ENCODE peak calls at places on chromosomes 13 and 19, in seven cellular contexts. O is CD8-positive, alpha-beta T cell; Q is cardiac fibroblast; V is type B pancreatic cell; I is BE2C; X is fibroblast of lung; Z is neural crest cell. P is an unnamed sample.

GRCh38 chr19:12194827-12195500 is 32.1 kb downstream of the ZNF136 start:
- DNase-seq in O (peak; percentile 67), V (no peak), Z (no peak), X (peak; percentile 66), Q (peak; percentile 39), I (peak; percentile 90), P (peak; percentile 92)

GRCh38 chr13:113863511-113864302 is at the start of gene GAS6:
- DNase-seq in Q (peak; percentile 35), I (peak; percentile 49), V (peak; percentile 69), O (peak; percentile 31), Z (peak; percentile 40), X (peak; percentile 51), P (peak; percentile 70)

GRCh38 chr13:60268203-60268555 is 104.5 kb upstream of the DIAPH3 start:
- DNase-seq in I (no peak), V (no peak), Q (no peak), Z (no peak), X (no peak), O (no peak), P (no peak)

GRCh38 chr19:39946532-39946931 is 12.1 kb upstream of the FCGBP start:
- DNase-seq in X (no peak), Q (peak; percentile 63), I (no peak), V (no peak), O (no peak), Z (no peak), P (no peak)

GRCh38 chr19:51729781-51730180 is 6.0 kb upstream of the HAS1 start:
- DNase-seq in X (peak; percentile 50), I (no peak), V (no peak), O (no peak), Z (no peak), Q (peak; percentile 80), P (no peak)

GRCh38 chr19:18470153-18470552 is 32.2 kb upstream of the ISYNA1 start:
- DNase-seq in I (peak; percentile 50), Z (peak; percentile 37), X (no peak), Q (no peak), O (no peak), V (no peak), P (peak; percentile 73)

GRCh38 chr19:46634656-46635218 is 1.3 kb downstream of the GNG8 start:
- DNase-seq in V (no peak), I (no peak), Q (no peak), O (no peak), Z (no peak), X (no peak), P (peak; percentile 70)

GRCh38 chr13:50323440-50324070 is 308.3 kb downstream of the KCNRG start:
- DNase-seq in V (no peak), O (no peak), I (no peak), Z (no peak), Q (peak; percentile 96), X (peak; percentile 97), P (no peak)

GRCh38 chr13:22114630-22115311 is 443.9 kb downstream of the FGF9 start:
- DNase-seq in Q (no peak), X (no peak), O (peak; percentile 37), I (no peak), Z (no peak), V (no peak), P (no peak)

GRCh38 chr13:25292301-25292700 is 5.0 kb upstream of the MTMR6 start:
- DNase-seq in I (no peak), X (peak; percentile 19), V (no peak), Z (no peak), O (no peak), Q (no peak), P (peak; percentile 58)

GRCh38 chr13:91534996-91535395 is 136.6 kb downstream of the GPC5 start:
- DNase-seq in V (no peak), X (no peak), O (no peak), I (no peak), Q (no peak), Z (no peak), P (no peak)

GRCh38 chr19:23957660-23958281 is 43.1 kb downstream of the ZNF726 start:
- DNase-seq in Z (no peak), X (peak; percentile 85), Q (peak; percentile 93), O (no peak), V (no peak), I (no peak), P (no peak)

GRCh38 chr13:82655518-82655855 is 1226.8 kb downstream of the SLITRK1 start:
- DNase-seq in Q (peak; percentile 0), O (no peak), I (no peak), Z (no peak), V (no peak), X (peak; percentile 40), P (no peak)

GRCh38 chr19:49823472-49823871 is 5.4 kb downstream of the MED25 start:
- DNase-seq in Q (no peak), X (no peak), O (no peak), V (no peak), I (no peak), Z (no peak), P (no peak)

GRCh38 chr19:28869459-28869858 is 343.5 kb downstream of the UQCRFS1 start:
- DNase-seq in V (no peak), I (no peak), Z (no peak), X (no peak), O (no peak), Q (no peak), P (no peak)

GRCh38 chr19:58393725-58394033 is 1.8 kb upstream of the RNF225 start:
- DNase-seq in I (no peak), Z (no peak), X (no peak), V (no peak), Q (no peak), O (no peak), P (no peak)

GRCh38 chr19:19749332-19750130 is 16.6 kb upstream of the ZNF14 start:
- DNase-seq in V (no peak), O (no peak), Z (no peak), X (no peak), Q (no peak), I (no peak), P (no peak)

GRCh38 chr19:8310342-8311055 is 2.3 kb upstream of the CD320 start:
- DNase-seq in X (no peak), I (peak; percentile 13), V (no peak), Q (no peak), Z (no peak), O (no peak), P (no peak)

GRCh38 chr19:16301999-16302694 is 22.5 kb upstream of the KLF2 start:
- DNase-seq in Z (no peak), O (no peak), X (peak; percentile 78), V (no peak), I (no peak), Q (peak; percentile 64), P (no peak)

GRCh38 chr19:29259867-29260281 is 46.9 kb upstream of the UQCRFS1 start:
- DNase-seq in I (no peak), X (no peak), V (no peak), O (no peak), Q (no peak), Z (no peak), P (peak; percentile 51)

GRCh38 chr19:45771331-45771933 is 2.4 kb upstream of the SIX5 start:
- DNase-seq in Q (no peak), I (no peak), O (no peak), X (no peak), V (no peak), Z (no peak), P (no peak)

GRCh38 chr19:44681992-44682790 is 10.9 kb downstream of the CEACAM19 start:
- DNase-seq in I (no peak), X (no peak), O (no peak), Q (no peak), Z (no peak), V (no peak), P (no peak)

GRCh38 chr19:44757735-44758505 is 9.4 kb downstream of the BCL3 start:
- DNase-seq in Z (peak; percentile 62), I (peak; percentile 77), O (no peak), Q (peak; percentile 68), V (no peak), X (peak; percentile 58), P (peak; percentile 84)

GRCh38 chr19:38759590-38760003 is 13.7 kb downstream of the LGALS7 start:
- DNase-seq in X (no peak), Q (no peak), I (no peak), O (no peak), V (no peak), Z (no peak), P (no peak)

GRCh38 chr13:77213644-77214043 is 113.2 kb downstream of the MYCBP2 start:
- DNase-seq in Z (no peak), Q (peak; percentile 53), V (no peak), O (no peak), I (no peak), X (peak; percentile 77), P (no peak)

GRCh38 chr19:10870955-10871603 is at the start of gene CARM1:
- DNase-seq in I (peak; percentile 100), V (peak; percentile 100), O (peak; percentile 99), Q (peak; percentile 99), X (peak; percentile 95), Z (peak; percentile 97), P (peak; percentile 99)
- TF ChIP-seq CTCF in I (peak; percentile 39), V (peak; percentile 79), O (no peak), Q (peak; percentile 34), X (peak; percentile 28), Z (peak; percentile 71), P (peak; percentile 68)

DNA sequence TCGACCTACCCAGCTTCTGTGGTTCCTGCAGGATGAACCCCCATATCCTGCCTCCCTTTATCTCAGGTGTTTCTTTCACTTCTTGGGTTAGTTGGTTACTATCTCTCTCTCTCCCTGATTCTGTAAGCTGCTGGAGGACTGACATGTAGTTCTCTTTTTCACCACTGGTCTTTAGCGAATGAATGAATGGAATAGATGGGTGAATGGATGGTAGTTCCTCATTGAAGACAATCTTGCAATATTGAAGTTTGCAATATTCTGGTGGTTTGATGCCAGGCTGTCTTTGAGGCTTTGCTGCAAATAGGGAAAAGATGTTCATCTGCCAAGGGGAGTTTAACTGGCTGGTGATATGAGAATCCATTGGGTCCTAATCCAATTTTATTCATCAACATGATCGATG is 120.2 kb downstream of the UBL3 start:
- DNase-seq in V (no peak), X (no peak), Z (no peak), Q (no peak), I (no peak), O (no peak), P (no peak)
- TF ChIP-seq CTCF in V (peak; percentile 55), X (peak; percentile 13), Z (peak; percentile 39), Q (peak; percentile 13), I (peak; percentile 27), O (no peak), P (peak; percentile 37)

GRCh38 chr19:2615782-2616181 is 86.7 kb downstream of the GNG7 start:
- DNase-seq in Q (no peak), O (no peak), Z (no peak), V (no peak), I (no peak), X (no peak), P (no peak)

GRCh38 chr19:2617393-2618165 is 84.9 kb downstream of the GNG7 start:
- DNase-seq in I (no peak), X (no peak), Z (no peak), V (no peak), O (no peak), Q (no peak), P (no peak)

GRCh38 chr19:2618611-2619010 is 83.9 kb downstream of the GNG7 start:
- DNase-seq in O (peak; percentile 72), Z (no peak), Q (peak; percentile 71), I (no peak), X (peak; percentile 75), V (no peak), P (no peak)

GRCh38 chr19:2619076-2619475 is 83.4 kb downstream of the GNG7 start:
- DNase-seq in O (no peak), Z (no peak), Q (no peak), X (no peak), V (no peak), I (no peak), P (no peak)

GRCh38 chr19:2616741-2617392 is 85.6 kb downstream of the GNG7 start:
- DNase-seq in I (no peak), V (no peak), O (no peak), Q (no peak), X (no peak), Z (no peak), P (no peak)
- TF ChIP-seq CTCF in I (no peak), V (no peak), O (no peak), Q (no peak), X (no peak), Z (no peak), P (no peak)

GRCh38 chr13:95156208-95156607 is 145.0 kb downstream of the ABCC4 start:
- DNase-seq in Z (no peak), V (no peak), O (no peak), Q (peak; percentile 68), X (peak; percentile 16), I (no peak), P (no peak)
- TF ChIP-seq CTCF in Z (peak; percentile 65), V (peak; percentile 68), O (no peak), Q (peak; percentile 32), X (peak; percentile 44), I (peak; percentile 27), P (no peak)